ENCODE peak calls at places on chromosomes 2 and 18, in six cellular contexts. D is stomach; I is left cardiac atrium; L is GM12892; Q is CD8-positive, alpha-beta T cell; Z is H7. V is an unnamed sample.

GRCh38 chr2:237786936-237787335 is 11.6 kb upstream of the RBM44 start:
- DNase-seq in D (no peak), I (no peak), L (no peak), Q (no peak), Z (no peak), V (no peak)

GRCh38 chr18:8029061-8029460 is 461.9 kb downstream of the PTPRM start:
- DNase-seq in D (no peak), I (no peak), L (no peak), Q (no peak), Z (peak; percentile 4), V (no peak)

GRCh38 chr2:190574169-190574568 is 39.6 kb upstream of the NEMP2 start:
- DNase-seq in D (no peak), I (no peak), L (no peak), Q (no peak), Z (no peak), V (no peak)

GRCh38 chr2:162123806-162124758 is 28.0 kb downstream of the GCG start:
- DNase-seq in D (no peak), I (no peak), L (no peak), Q (no peak), Z (peak; percentile 47), V (no peak)

GRCh38 chr2:234377761-234378341 is 119.0 kb downstream of the ARL4C start:
- DNase-seq in D (no peak), I (no peak), L (no peak), Q (no peak), Z (no peak), V (no peak)

GRCh38 chr2:225282858-225283693 is 116.4 kb upstream of the NYAP2 start:
- DNase-seq in D (no peak), I (no peak), L (peak; percentile 1), Q (no peak), Z (peak; percentile 15), V (peak; percentile 6)

GRCh38 chr2:191246820-191247380 is 1.7 kb downstream of the MYO1B start:
- DNase-seq in D (no peak), I (no peak), L (no peak), Q (no peak), Z (no peak), V (no peak)

GRCh38 chr2:43136011-43136799 is 90.2 kb downstream of the ZFP36L2 start:
- DNase-seq in D (no peak), I (peak; percentile 14), L (no peak), Q (no peak), Z (peak; percentile 42), V (no peak)

GRCh38 chr18:70148539-70148938 is 56.9 kb downstream of the RTTN start:
- DNase-seq in D (no peak), I (no peak), L (no peak), Q (no peak), Z (no peak), V (no peak)

GRCh38 chr2:100265226-100265625 is 57.1 kb downstream of the LONRF2 start:
- DNase-seq in D (no peak), I (no peak), L (no peak), Q (no peak), Z (no peak), V (no peak)

GRCh38 chr2:198073253-198073652 is 268.9 kb downstream of the PLCL1 start:
- DNase-seq in D (no peak), I (no peak), L (no peak), Q (no peak), Z (no peak), V (no peak)

GRCh38 chr18:47286776-47287410 is 35.4 kb upstream of the SKOR2 start:
- DNase-seq in D (no peak), I (no peak), L (no peak), Q (no peak), Z (no peak), V (no peak)

GRCh38 chr2:223076573-223076972 is 24.6 kb downstream of the KCNE4 start:
- DNase-seq in D (no peak), I (no peak), L (no peak), Q (no peak), Z (no peak), V (no peak)

GRCh38 chr2:70891572-70892356 is 43.9 kb upstream of the ATP6V1B1 start:
- DNase-seq in D (peak; percentile 19), I (no peak), L (no peak), Q (no peak), Z (no peak), V (no peak)

GRCh38 chr2:152694161-152694661 is 23.1 kb downstream of the PRPF40A start:
- DNase-seq in D (no peak), I (no peak), L (no peak), Q (no peak), Z (no peak), V (no peak)

GRCh38 chr18:58785171-58785805 is 79.4 kb upstream of the ZNF532 start:
- DNase-seq in D (peak; percentile 43), I (no peak), L (no peak), Q (no peak), Z (no peak), V (no peak)

GRCh38 chr2:27251786-27252185 is 11.1 kb downstream of the SLC30A3 start:
- DNase-seq in D (no peak), I (no peak), L (no peak), Q (no peak), Z (peak; percentile 50), V (no peak)

GRCh38 chr18:10715791-10716190 is 190.0 kb downstream of the NAPG start:
- DNase-seq in D (no peak), I (peak; percentile 64), L (no peak), Q (no peak), Z (no peak), V (no peak)

GRCh38 chr2:171460537-171460936 is 26.5 kb downstream of the DCAF17 start:
- DNase-seq in D (no peak), I (no peak), L (no peak), Q (no peak), Z (no peak), V (no peak)

GRCh38 chr2:70981866-70982810 is 3.7 kb downstream of the ANKRD53 start:
- DNase-seq in D (peak; percentile 18), I (no peak), L (no peak), Q (no peak), Z (no peak), V (no peak)

GRCh38 chr2:64363848-64364247 is 90.1 kb upstream of the LGALSL start:
- DNase-seq in D (no peak), I (no peak), L (no peak), Q (no peak), Z (no peak), V (no peak)

GRCh38 chr2:219484343-219485200 is 14.1 kb upstream of the GMPPA start:
- DNase-seq in D (no peak), I (no peak), L (no peak), Q (no peak), Z (peak; percentile 88), V (no peak)